ENCODE peak calls at places on chromosomes 3 and 15, in six cellular contexts. K, Y, E, H, J and P are unnamed samples.

GRCh38 chr3:194964809-194965208 is 279.1 kb downstream of the FAM43A start:
- DNase-seq in K (peak; percentile 10), Y (no peak), E (no peak), H (no peak), J (no peak), P (peak; percentile 27)

GRCh38 chr15:66864871-66865281 is 162.8 kb downstream of the SMAD6 start:
- DNase-seq in K (peak; percentile 19), Y (no peak), E (no peak), H (no peak), J (no peak), P (no peak)

GRCh38 chr3:11991751-11992150 is 12.4 kb upstream of the SYN2 start:
- DNase-seq in K (no peak), Y (no peak), E (no peak), H (no peak), J (no peak), P (no peak)

GRCh38 chr15:25438601-25439455 is at the start of gene UBE3A:
- DNase-seq in K (peak; percentile 93), Y (peak; percentile 94), E (peak; percentile 92), H (peak; percentile 90), J (peak; percentile 93), P (peak; percentile 95)

GRCh38 chr3:152222327-152222726 is 46.4 kb upstream of the MBNL1 start:
- DNase-seq in K (no peak), Y (no peak), E (no peak), H (peak; percentile 38), J (no peak), P (no peak)

GRCh38 chr3:190024912-190025311 is 95.8 kb downstream of the P3H2 start:
- DNase-seq in K (no peak), Y (no peak), E (no peak), H (peak; percentile 41), J (no peak), P (peak; percentile 81)

GRCh38 chr3:39126532-39127071 is 19.1 kb downstream of the TTC21A start:
- DNase-seq in K (no peak), Y (no peak), E (peak; percentile 58), H (peak; percentile 24), J (peak; percentile 56), P (peak; percentile 40)

GRCh38 chr3:14925729-14926591 is 21.4 kb upstream of the NR2C2 start:
- DNase-seq in K (no peak), Y (no peak), E (peak; percentile 39), H (peak; percentile 39), J (peak; percentile 31), P (peak; percentile 81)

GRCh38 chr3:97579365-97579764 is 185.2 kb upstream of the ARL6 start:
- DNase-seq in K (no peak), Y (no peak), E (no peak), H (peak; percentile 0), J (no peak), P (no peak)

GRCh38 chr3:61268659-61269058 is 17.4 kb upstream of the FHIT start:
- DNase-seq in K (no peak), Y (no peak), E (no peak), H (no peak), J (no peak), P (no peak)

GRCh38 chr15:85615930-85616329 is 178.8 kb downstream of the KLHL25 start:
- DNase-seq in K (no peak), Y (no peak), E (no peak), H (peak; percentile 84), J (no peak), P (peak; percentile 63)
- H3K27ac ChIP-seq in K (peak overlapping the region; percentile 85), Y (peak overlapping the region; percentile 82), E (peak overlapping the region; percentile 13), H (peak overlapping the region; percentile 33), J (peak overlapping the region; percentile 85), P (no peak overlapping the region)

GRCh38 chr15:99709243-99709986 is 23.8 kb downstream of the LYSMD4 start:
- DNase-seq in K (no peak), Y (no peak), E (no peak), H (no peak), J (no peak), P (no peak)
- H3K27ac ChIP-seq in K (peak overlapping the region; percentile 66), Y (peak overlapping the region; percentile 70), E (no peak overlapping the region), H (no peak overlapping the region), J (peak overlapping the region; percentile 27), P (no peak overlapping the region)

GRCh38 chr3:170357176-170357919 is at the start of gene SKIL:
- DNase-seq in K (peak; percentile 99), Y (peak; percentile 98), E (peak; percentile 97), H (peak; percentile 95), J (peak; percentile 98), P (peak; percentile 98)

GRCh38 chr3:170360916-170361315 is 3.4 kb downstream of the SKIL start:
- DNase-seq in K (no peak), Y (no peak), E (no peak), H (no peak), J (no peak), P (no peak)

GRCh38 chr3:170360476-170360875 is 3.0 kb downstream of the SKIL start:
- DNase-seq in K (no peak), Y (no peak), E (no peak), H (no peak), J (no peak), P (no peak)

GRCh38 chr3:170357920-170358854 is 672 bp downstream of the SKIL start:
- DNase-seq in K (peak; percentile 80), Y (peak; percentile 85), E (peak; percentile 81), H (peak; percentile 46), J (peak; percentile 88), P (peak; percentile 78)

DNA sequence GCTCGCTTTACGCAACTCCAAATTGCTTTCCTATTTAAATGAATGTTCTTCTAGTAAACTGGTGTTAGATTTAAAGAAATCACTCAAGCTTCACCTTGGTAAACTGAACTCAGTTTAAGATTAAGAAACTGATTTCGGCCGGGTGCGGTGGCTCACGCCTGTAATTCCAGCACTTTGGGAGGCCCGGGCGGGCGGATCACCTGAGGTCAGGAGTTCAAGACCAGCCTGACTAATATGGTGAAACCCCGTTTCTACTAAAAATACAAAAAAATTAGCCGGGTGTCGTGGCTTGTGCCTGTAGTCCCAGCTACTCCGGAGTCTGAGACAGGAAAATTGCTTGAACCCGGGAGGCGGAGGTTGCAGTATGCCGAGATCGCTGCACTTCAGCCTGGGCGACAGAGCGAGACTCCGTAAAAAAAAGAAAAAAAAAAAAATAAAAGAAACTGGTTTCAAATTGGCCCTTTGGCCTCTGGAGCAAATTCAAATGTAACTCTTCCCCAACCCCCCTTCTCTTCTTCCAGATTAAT is 1.7 kb downstream of the SKIL start:
- DNase-seq in K (no peak), Y (no peak), E (no peak), H (no peak), J (no peak), P (no peak)
- H3K27ac ChIP-seq in K (peak overlapping the region; percentile 96), Y (peak overlapping the region; percentile 97), E (no peak overlapping the region), H (no peak overlapping the region), J (peak overlapping the region; percentile 99), P (peak overlapping the region; percentile 96)

GRCh38 chr15:41251411-41251810 is 20.3 kb downstream of the CHP1 start:
- DNase-seq in K (no peak), Y (no peak), E (no peak), H (no peak), J (no peak), P (no peak)
- H3K27ac ChIP-seq in K (no peak overlapping the region), Y (no peak overlapping the region), E (no peak overlapping the region), H (no peak overlapping the region), J (peak overlapping the region; percentile 80), P (no peak overlapping the region)

DNA sequence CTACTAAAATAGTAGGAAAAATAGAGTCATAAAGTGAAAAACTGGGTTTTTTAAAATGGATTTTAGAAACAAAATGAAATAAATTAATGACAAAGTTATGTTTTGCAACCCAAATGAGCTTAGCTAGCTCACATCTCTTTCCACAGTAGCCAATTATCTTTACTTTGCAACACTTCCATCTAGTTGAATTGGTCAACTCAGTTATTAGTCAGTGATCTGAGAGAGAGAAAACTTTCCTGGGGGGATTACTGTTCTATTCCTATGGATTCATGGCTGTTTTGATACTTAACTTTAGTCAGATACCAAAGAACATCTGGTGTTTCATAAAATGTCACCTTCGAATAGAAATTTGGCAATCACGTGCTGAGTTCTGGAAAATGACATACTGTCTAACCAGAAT is 45.0 kb upstream of the CCDC80 start:
- DNase-seq in K (no peak), Y (no peak), E (no peak), H (no peak), J (no peak), P (no peak)
- H3K27ac ChIP-seq in K (no peak overlapping the region), Y (no peak overlapping the region), E (no peak overlapping the region), H (no peak overlapping the region), J (no peak overlapping the region), P (no peak overlapping the region)